ENCODE peak calls at places on chromosome 19, in six cellular contexts. One of them, this sample, is unnamed.

GRCh38 chr19:37413243-37414084 is 42.6 kb downstream of the ZNF527 start:
- DNase-seq in heart left ventricle: no peak
- DNase-seq in A549: no peak
- DNase-seq in IMR-90: no peak
- DNase-seq in NB4: no peak
- DNase-seq in transverse colon: no peak
- DNase-seq in this sample: no peak

GRCh38 chr19:45523642-45524256 is 16.5 kb downstream of the VASP start:
- DNase-seq in heart left ventricle: peak
- DNase-seq in A549: peak
- DNase-seq in IMR-90: peak
- DNase-seq in NB4: peak
- DNase-seq in transverse colon: peak
- DNase-seq in this sample: peak

GRCh38 chr19:862529-863304 is 3.3 kb downstream of the CFD start:
- DNase-seq in heart left ventricle: no peak
- DNase-seq in A549: no peak
- DNase-seq in IMR-90: peak
- DNase-seq in NB4: no peak
- DNase-seq in transverse colon: peak
- DNase-seq in this sample: no peak

GRCh38 chr19:5978606-5979552 is 939 bp upstream of the RANBP3 start:
- DNase-seq in heart left ventricle: no peak
- DNase-seq in A549: no peak
- DNase-seq in IMR-90: no peak
- DNase-seq in NB4: peak
- DNase-seq in transverse colon: no peak
- DNase-seq in this sample: no peak

GRCh38 chr19:16566161-16566560 is 6.1 kb downstream of the SLC35E1 start:
- DNase-seq in heart left ventricle: no peak
- DNase-seq in A549: no peak
- DNase-seq in IMR-90: no peak
- DNase-seq in NB4: no peak
- DNase-seq in transverse colon: peak
- DNase-seq in this sample: no peak

GRCh38 chr19:32810452-32810851 is 59.1 kb downstream of the SLC7A9 start:
- DNase-seq in heart left ventricle: no peak
- DNase-seq in A549: no peak
- DNase-seq in IMR-90: no peak
- DNase-seq in NB4: no peak
- DNase-seq in transverse colon: no peak
- DNase-seq in this sample: no peak

GRCh38 chr19:16228637-16229321 is 31.1 kb downstream of the AP1M1 start:
- DNase-seq in heart left ventricle: no peak
- DNase-seq in A549: no peak
- DNase-seq in IMR-90: no peak
- DNase-seq in NB4: no peak
- DNase-seq in transverse colon: no peak
- DNase-seq in this sample: no peak

GRCh38 chr19:16896913-16897571 is 8.2 kb downstream of the F2RL3 start:
- DNase-seq in heart left ventricle: peak
- DNase-seq in A549: peak
- DNase-seq in IMR-90: peak
- DNase-seq in NB4: peak
- DNase-seq in transverse colon: peak
- DNase-seq in this sample: peak

GRCh38 chr19:58123354-58123753 is 25.3 kb upstream of the ZSCAN18 start:
- DNase-seq in heart left ventricle: no peak
- DNase-seq in A549: no peak
- DNase-seq in IMR-90: no peak
- DNase-seq in NB4: no peak
- DNase-seq in transverse colon: no peak
- DNase-seq in this sample: no peak

GRCh38 chr19:1873524-1874473 is 10.4 kb upstream of the KLF16 start:
- DNase-seq in heart left ventricle: no peak
- DNase-seq in A549: no peak
- DNase-seq in IMR-90: no peak
- DNase-seq in NB4: no peak
- DNase-seq in transverse colon: no peak
- DNase-seq in this sample: no peak

GRCh38 chr19:1700733-1701663 is 48.6 kb upstream of the TCF3 start:
- DNase-seq in heart left ventricle: no peak
- DNase-seq in A549: no peak
- DNase-seq in IMR-90: no peak
- DNase-seq in NB4: no peak
- DNase-seq in transverse colon: no peak
- DNase-seq in this sample: no peak

GRCh38 chr19:31144471-31144870 is 204.8 kb downstream of the TSHZ3 start:
- DNase-seq in heart left ventricle: no peak
- DNase-seq in A549: no peak
- DNase-seq in IMR-90: no peak
- DNase-seq in NB4: no peak
- DNase-seq in transverse colon: no peak
- DNase-seq in this sample: no peak

GRCh38 chr19:38386968-38387549 is 775 bp downstream of the GGN start:
- DNase-seq in heart left ventricle: no peak
- DNase-seq in A549: no peak
- DNase-seq in IMR-90: no peak
- DNase-seq in NB4: peak
- DNase-seq in transverse colon: no peak
- DNase-seq in this sample: no peak

GRCh38 chr19:44055870-44056269 is 4.0 kb downstream of the ZNF223 start:
- DNase-seq in heart left ventricle: no peak
- DNase-seq in A549: no peak
- DNase-seq in IMR-90: no peak
- DNase-seq in NB4: no peak
- DNase-seq in transverse colon: no peak
- DNase-seq in this sample: no peak

DNA sequence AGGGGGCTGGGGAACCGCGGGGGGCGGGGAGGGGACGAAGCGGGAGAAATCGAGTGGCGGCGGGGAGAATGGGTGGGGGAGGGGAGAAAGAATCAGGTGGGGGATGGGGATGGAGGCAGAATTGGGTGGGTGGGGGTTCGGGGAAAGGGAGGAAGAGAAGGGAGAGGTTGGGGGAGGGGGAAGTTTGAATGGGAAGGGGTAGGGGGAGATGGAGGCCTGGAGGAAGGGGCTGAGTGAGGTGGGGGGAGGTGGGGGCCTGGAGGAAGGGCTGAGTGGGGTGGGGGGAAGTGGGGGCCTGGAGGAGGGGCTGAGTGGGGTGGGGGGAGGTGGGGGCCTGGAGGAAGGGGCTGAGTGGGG is 391 bp upstream of the ADAMTS10 start:
- DNase-seq in heart left ventricle: no peak
- DNase-seq in A549: no peak
- DNase-seq in IMR-90: no peak
- DNase-seq in NB4: no peak
- DNase-seq in transverse colon: no peak
- DNase-seq in this sample: no peak
- H3K4me3 ChIP-seq in heart left ventricle: peak
- H3K4me3 ChIP-seq in A549: peak
- H3K4me3 ChIP-seq in IMR-90: peak
- H3K4me3 ChIP-seq in NB4: no peak
- H3K4me3 ChIP-seq in transverse colon: peak
- H3K4me3 ChIP-seq in this sample: peak

DNA sequence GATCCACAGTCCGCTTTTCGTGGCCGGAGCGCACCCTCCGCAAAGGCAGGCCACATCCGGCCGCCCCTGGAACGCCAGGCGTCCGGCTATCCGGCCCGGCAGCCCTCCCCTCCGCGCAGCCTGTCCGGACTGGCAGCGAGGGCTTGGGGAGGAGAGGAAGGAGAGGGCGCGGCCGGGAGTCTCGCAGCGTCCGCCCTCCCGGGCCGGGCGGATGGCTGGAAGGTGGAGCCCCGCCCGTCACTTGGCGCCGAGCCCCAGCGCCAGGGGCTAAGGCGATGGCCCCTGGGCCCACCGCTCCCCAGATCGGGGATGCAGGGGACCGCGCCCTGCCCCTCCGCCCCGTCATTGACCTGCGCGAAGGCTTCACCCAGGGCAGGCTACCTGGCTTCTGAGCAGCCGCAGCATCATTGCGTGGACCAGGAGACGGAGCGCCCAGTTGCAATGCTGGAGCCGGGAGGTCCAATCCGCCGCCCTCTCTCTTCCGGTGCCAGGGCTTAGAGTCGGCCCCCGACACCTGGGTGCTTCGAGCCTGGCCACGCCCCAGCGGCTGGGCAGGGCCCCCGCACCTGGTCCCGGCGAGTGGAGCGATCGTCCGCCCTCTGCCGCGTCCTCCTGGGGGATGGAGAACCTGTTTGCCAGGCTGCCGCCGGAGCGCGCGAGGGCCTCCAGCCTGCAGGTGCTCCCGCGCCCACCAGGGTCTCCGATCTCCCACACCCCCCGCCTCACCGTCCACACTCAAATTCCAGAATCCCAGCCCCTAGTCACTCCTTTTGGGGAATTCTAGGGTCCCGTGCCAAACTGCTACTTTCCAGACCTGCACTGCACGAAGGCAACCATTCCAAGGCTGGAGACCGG is at the start of gene FUT1:
- DNase-seq in heart left ventricle: peak
- DNase-seq in A549: no peak
- DNase-seq in IMR-90: no peak
- DNase-seq in NB4: peak
- DNase-seq in transverse colon: peak
- DNase-seq in this sample: no peak
- TF ChIP-seq POLR2A in heart left ventricle: peak
- TF ChIP-seq POLR2A in A549: peak
- TF ChIP-seq POLR2A in IMR-90: no peak
- TF ChIP-seq POLR2A in NB4: peak
- TF ChIP-seq POLR2A in transverse colon: no peak
- TF ChIP-seq POLR2A in this sample: no peak

GRCh38 chr19:40718774-40719391 is 2.0 kb downstream of the ITPKC start:
- DNase-seq in heart left ventricle: no peak
- DNase-seq in A549: peak
- DNase-seq in IMR-90: peak
- DNase-seq in NB4: no peak
- DNase-seq in transverse colon: peak
- DNase-seq in this sample: no peak
- H3K4me3 ChIP-seq in heart left ventricle: peak
- H3K4me3 ChIP-seq in A549: peak
- H3K4me3 ChIP-seq in IMR-90: peak
- H3K4me3 ChIP-seq in NB4: peak
- H3K4me3 ChIP-seq in transverse colon: peak
- H3K4me3 ChIP-seq in this sample: peak

DNA sequence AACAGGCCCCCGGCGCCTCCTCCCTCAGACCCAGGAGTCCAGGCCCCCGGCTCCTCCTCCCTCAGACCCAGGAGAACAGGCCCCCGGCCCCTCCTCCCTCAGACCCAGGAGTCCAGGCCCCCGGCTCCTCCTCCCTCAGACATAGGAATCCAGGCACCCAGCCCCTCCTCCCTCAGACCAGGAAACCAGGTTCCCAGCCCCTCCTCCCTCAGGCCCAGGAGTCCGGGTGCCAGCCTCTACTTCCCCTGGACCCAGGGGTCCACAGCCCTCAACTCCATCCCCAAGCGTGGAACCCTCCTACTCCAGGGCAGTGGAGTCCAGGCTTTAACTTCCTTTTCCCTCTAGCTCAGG is 572 bp downstream of the TMC4 start:
- DNase-seq in heart left ventricle: no peak
- DNase-seq in A549: no peak
- DNase-seq in IMR-90: no peak
- DNase-seq in NB4: no peak
- DNase-seq in transverse colon: peak
- DNase-seq in this sample: no peak
- TF ChIP-seq POLR2A in heart left ventricle: no peak
- TF ChIP-seq POLR2A in A549: no peak
- TF ChIP-seq POLR2A in IMR-90: no peak
- TF ChIP-seq POLR2A in NB4: no peak
- TF ChIP-seq POLR2A in transverse colon: no peak
- TF ChIP-seq POLR2A in this sample: no peak

DNA sequence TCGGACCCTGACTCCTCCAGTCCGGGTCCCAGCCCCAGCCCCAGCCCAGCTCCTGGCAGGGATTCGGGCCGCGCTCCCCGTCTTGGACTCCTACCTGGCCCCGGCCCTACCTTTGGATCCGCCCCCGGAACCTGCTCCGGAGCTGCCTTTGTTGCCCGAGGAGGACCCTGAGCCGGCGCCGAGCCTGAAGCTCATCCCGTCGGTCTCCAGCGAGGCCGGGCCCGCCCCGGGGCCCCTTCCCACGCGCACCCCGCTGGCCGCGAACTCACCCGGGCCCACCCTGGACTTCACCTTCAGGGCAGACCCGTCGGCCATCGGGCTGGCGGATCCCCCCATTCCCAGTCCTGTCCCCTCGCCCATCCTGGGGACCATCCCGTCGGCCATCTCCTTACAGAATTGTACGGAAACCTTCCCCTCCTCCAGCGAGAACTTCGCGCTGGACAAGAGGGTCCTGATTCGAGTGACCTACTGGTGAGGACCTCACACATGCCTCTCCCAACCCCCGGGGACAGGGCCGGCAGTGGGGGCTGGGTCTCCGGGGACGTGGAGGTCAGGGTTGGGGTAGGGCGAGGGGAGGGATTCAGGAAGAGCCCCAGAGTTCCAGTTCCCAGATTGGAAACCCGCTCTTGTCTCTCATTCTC is 732 bp downstream of the SELENOV start:
- DNase-seq in heart left ventricle: no peak
- DNase-seq in A549: no peak
- DNase-seq in IMR-90: no peak
- DNase-seq in NB4: no peak
- DNase-seq in transverse colon: no peak
- DNase-seq in this sample: no peak
- H3K4me3 ChIP-seq in heart left ventricle: peak
- H3K4me3 ChIP-seq in A549: peak
- H3K4me3 ChIP-seq in IMR-90: no peak
- H3K4me3 ChIP-seq in NB4: no peak
- H3K4me3 ChIP-seq in transverse colon: peak
- H3K4me3 ChIP-seq in this sample: peak

GRCh38 chr19:21362291-21362690 is 3.5 kb downstream of the ZNF738 start:
- DNase-seq in heart left ventricle: no peak
- DNase-seq in A549: no peak
- DNase-seq in IMR-90: no peak
- DNase-seq in NB4: no peak
- DNase-seq in transverse colon: no peak
- DNase-seq in this sample: no peak

DNA sequence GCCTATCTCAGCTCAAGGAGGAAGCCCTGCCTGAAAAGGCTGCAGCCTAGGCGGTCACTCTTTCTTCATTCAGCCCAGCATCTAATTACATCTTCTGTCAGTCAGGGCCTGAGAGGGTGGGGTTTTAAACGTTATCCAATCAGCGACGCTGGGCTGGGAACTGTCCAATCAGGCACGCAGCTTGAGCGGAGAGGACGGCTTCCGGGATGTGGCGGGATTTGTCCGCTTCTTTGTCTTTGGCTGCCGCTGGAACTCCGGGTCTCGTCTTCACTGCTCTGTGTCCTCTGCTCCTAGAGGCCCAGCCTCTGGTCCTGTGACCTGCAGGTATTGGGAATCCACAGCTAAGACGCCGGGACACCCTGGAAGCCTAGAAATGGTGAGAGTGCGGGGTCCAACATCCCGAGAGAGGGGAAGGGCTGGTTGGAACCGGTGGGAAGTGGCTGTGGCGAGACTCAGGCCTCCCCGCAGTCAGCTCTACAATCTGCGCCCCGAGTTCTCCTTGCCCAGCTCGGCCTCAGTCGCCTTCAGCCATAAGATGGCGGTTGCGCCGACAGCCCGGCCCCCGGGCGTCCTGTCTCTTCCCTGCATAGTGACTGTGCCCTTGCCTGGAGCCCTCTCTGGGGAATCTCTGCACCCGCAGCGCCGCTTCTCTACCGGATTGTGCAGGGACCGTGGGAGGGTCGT is at the start of gene ZNF738:
- DNase-seq in heart left ventricle: peak
- DNase-seq in A549: peak
- DNase-seq in IMR-90: peak
- DNase-seq in NB4: peak
- DNase-seq in transverse colon: peak
- DNase-seq in this sample: peak
- TF ChIP-seq POLR2A in heart left ventricle: peak
- TF ChIP-seq POLR2A in A549: no peak
- TF ChIP-seq POLR2A in IMR-90: peak
- TF ChIP-seq POLR2A in NB4: peak
- TF ChIP-seq POLR2A in transverse colon: peak
- TF ChIP-seq POLR2A in this sample: peak

This sample was measured in esophagus squamous epithelium.